ENCODE peak calls at places on chromosomes 13 and 19, in nine cellular contexts. L is AG10803, G is pancreas, A is brain microvascular endothelial cell, E is upper lobe of left lung, M is HL-60, X is fibroblast of lung, S is psoas muscle, Q is ascending aorta. D is an unnamed sample.

GRCh38 chr19:51361228-51361627 is 5.0 kb downstream of the ETFB start:
- DNase-seq in X (no peak), E (no peak), G (no peak), A (no peak), M (no peak), L (no peak), Q (no peak), S (peak), D (no peak)

GRCh38 chr13:21579754-21580316 is 24.1 kb downstream of the MICU2 start:
- DNase-seq in X (peak), L (no peak), M (no peak), S (no peak), E (no peak), Q (no peak), A (no peak), G (no peak), D (no peak)

GRCh38 chr13:95627590-95627989 is 16.9 kb downstream of the DZIP1 start:
- DNase-seq in E (no peak), M (no peak), L (peak), X (peak), A (no peak), Q (no peak), G (no peak), S (no peak), D (no peak)

GRCh38 chr13:44148159-44148929 is 225.3 kb upstream of the SERP2 start:
- DNase-seq in Q (no peak), A (no peak), X (no peak), G (no peak), L (no peak), S (no peak), M (no peak), E (no peak), D (no peak)

GRCh38 chr19:45995715-45996385 is 583 bp downstream of the CCDC61 start:
- DNase-seq in Q (no peak), X (peak), L (no peak), M (peak), S (no peak), E (no peak), A (peak), G (no peak), D (no peak)

GRCh38 chr19:1012334-1012733 is 8.6 kb downstream of the TMEM259 start:
- DNase-seq in A (no peak), L (no peak), X (no peak), S (peak), M (no peak), Q (no peak), G (peak), E (peak), D (no peak)

GRCh38 chr19:18514800-18515682 is 6.8 kb downstream of the ELL start:
- DNase-seq in E (no peak), X (no peak), L (peak), G (peak), S (no peak), Q (peak), M (peak), A (peak), D (no peak)

GRCh38 chr13:75357576-75358295 is 124.2 kb downstream of the TBC1D4 start:
- DNase-seq in S (no peak), E (no peak), X (peak), M (peak), Q (no peak), L (peak), A (peak), G (no peak), D (peak)

GRCh38 chr13:23905766-23906165 is 8.5 kb upstream of the C1QTNF9B start:
- DNase-seq in A (no peak), G (no peak), M (no peak), Q (no peak), S (no peak), L (no peak), E (no peak), X (peak), D (no peak)

GRCh38 chr13:98842858-98843481 is 90.5 kb upstream of the SLC15A1 start:
- DNase-seq in G (peak), Q (no peak), A (peak), S (peak), E (no peak), L (peak), M (peak), X (peak), D (peak)

GRCh38 chr19:4575267-4575793 is 15.8 kb upstream of the SEMA6B start:
- DNase-seq in X (peak), S (peak), G (no peak), A (peak), Q (peak), L (peak), M (no peak), E (no peak), D (peak)

GRCh38 chr13:40388617-40389016 is 277.8 kb downstream of the FOXO1 start:
- DNase-seq in E (peak), Q (peak), M (no peak), L (peak), G (no peak), A (peak), X (peak), S (no peak), D (peak)

GRCh38 chr19:17244618-17245534 is 843 bp downstream of the NR2F6 start:
- DNase-seq in E (peak), G (peak), Q (no peak), L (no peak), S (peak), M (no peak), X (no peak), A (no peak), D (no peak)

GRCh38 chr13:113110852-113111315 is 5.3 kb downstream of the F7 start:
- DNase-seq in Q (peak), G (no peak), A (no peak), E (no peak), M (no peak), X (no peak), L (no peak), S (peak), D (no peak)

GRCh38 chr13:39415403-39415802 is 187.6 kb downstream of the LHFPL6 start:
- DNase-seq in Q (peak), L (peak), E (no peak), S (peak), X (peak), A (no peak), M (no peak), G (peak), D (peak)

GRCh38 chr19:47109541-47110375 is 3.8 kb downstream of the ZC3H4 start:
- DNase-seq in M (peak), G (no peak), Q (no peak), S (no peak), X (peak), E (no peak), L (peak), A (peak), D (peak)

GRCh38 chr19:5145521-5146511 is 176.9 kb downstream of the KDM4B start:
- DNase-seq in L (no peak), S (peak), A (no peak), Q (no peak), G (peak), X (no peak), M (no peak), E (peak), D (no peak)

GRCh38 chr19:35459414-35460082 is 11.5 kb downstream of the FFAR2 start:
- DNase-seq in E (peak), G (peak), M (no peak), X (no peak), A (no peak), L (no peak), S (peak), Q (no peak), D (no peak)

GRCh38 chr13:23516706-23517105 is 53.5 kb upstream of the TNFRSF19 start:
- DNase-seq in L (no peak), E (no peak), Q (no peak), A (no peak), G (no peak), X (peak), S (no peak), M (no peak), D (no peak)

GRCh38 chr19:35143231-35143715 is at the start of gene FXYD7:
- DNase-seq in X (no peak), A (no peak), E (peak), S (no peak), M (no peak), G (peak), Q (no peak), L (no peak), D (no peak)

GRCh38 chr13:75076476-75076875 is 405.5 kb downstream of the TBC1D4 start:
- DNase-seq in S (no peak), X (peak), Q (no peak), M (no peak), G (no peak), A (no peak), E (no peak), L (no peak), D (no peak)

GRCh38 chr13:45011198-45011597 is 21.9 kb downstream of the GPALPP1 start:
- DNase-seq in A (no peak), X (no peak), M (no peak), L (no peak), E (no peak), S (no peak), Q (no peak), G (no peak), D (no peak)

GRCh38 chr13:40776681-40777165 is 5.7 kb upstream of the MRPS31 start:
- DNase-seq in X (peak), G (no peak), S (no peak), A (peak), E (no peak), L (peak), Q (no peak), M (peak), D (no peak)

GRCh38 chr19:48961051-48961649 is 4.0 kb upstream of the FTL start:
- DNase-seq in G (peak), M (no peak), Q (no peak), A (no peak), L (no peak), E (peak), X (no peak), S (no peak), D (no peak)

GRCh38 chr19:48959341-48960239 is 4.9 kb downstream of the BAX start:
- DNase-seq in L (no peak), S (no peak), A (no peak), E (no peak), Q (no peak), X (no peak), M (peak), G (no peak), D (no peak)

GRCh38 chr19:48955308-48955958 is 758 bp downstream of the BAX start:
- DNase-seq in E (peak), X (no peak), A (no peak), S (no peak), G (no peak), M (no peak), L (no peak), Q (no peak), D (no peak)

GRCh38 chr19:48954595-48955307 is at the start of gene BAX:
- DNase-seq in M (peak), L (peak), S (peak), A (peak), G (peak), Q (peak), E (peak), X (peak), D (peak)

GRCh38 chr19:48958006-48958405 is 3.3 kb downstream of the BAX start:
- DNase-seq in Q (no peak), L (no peak), A (no peak), E (no peak), S (no peak), M (no peak), X (no peak), G (no peak), D (no peak)
- TF ChIP-seq CTCF in Q (no peak), L (no peak), A (no peak), E (no peak), S (no peak), M (no peak), X (no peak), G (no peak), D (no peak)

GRCh38 chr19:54178581-54179261 is 5.8 kb upstream of the TMC4 start:
- DNase-seq in Q (no peak), M (no peak), L (no peak), S (no peak), A (no peak), X (no peak), E (no peak), G (no peak), D (no peak)
- H3K4me3 ChIP-seq in Q (no peak), M (no peak), L (no peak), S (no peak), A (no peak), X (no peak), E (no peak), G (no peak), D (no peak)

GRCh38 chr13:49214917-49215376 is 5.2 kb upstream of the MLNR start:
- DNase-seq in M (peak), E (no peak), Q (no peak), S (no peak), A (no peak), X (peak), L (no peak), G (no peak), D (no peak)
- TF ChIP-seq CTCF in M (peak), E (no peak), Q (peak), S (no peak), A (peak), X (no peak), L (no peak), G (no peak), D (no peak)

GRCh38 chr13:114151565-114152284 is 19.3 kb upstream of the RASA3 start:
- DNase-seq in Q (no peak), G (no peak), L (no peak), X (peak), M (peak), E (no peak), A (no peak), S (peak), D (no peak)

GRCh38 chr13:114152831-114153371 is 20.5 kb upstream of the RASA3 start:
- DNase-seq in L (peak), X (peak), A (no peak), M (peak), G (no peak), Q (peak), E (no peak), S (no peak), D (no peak)

GRCh38 chr13:114152285-114152645 is 19.8 kb upstream of the RASA3 start:
- DNase-seq in L (no peak), A (no peak), S (no peak), X (no peak), E (no peak), Q (no peak), G (no peak), M (no peak), D (no peak)

GRCh38 chr13:114149774-114150740 is 17.6 kb upstream of the RASA3 start:
- DNase-seq in L (no peak), S (no peak), E (no peak), G (no peak), A (no peak), M (no peak), X (no peak), Q (no peak), D (no peak)

DNA sequence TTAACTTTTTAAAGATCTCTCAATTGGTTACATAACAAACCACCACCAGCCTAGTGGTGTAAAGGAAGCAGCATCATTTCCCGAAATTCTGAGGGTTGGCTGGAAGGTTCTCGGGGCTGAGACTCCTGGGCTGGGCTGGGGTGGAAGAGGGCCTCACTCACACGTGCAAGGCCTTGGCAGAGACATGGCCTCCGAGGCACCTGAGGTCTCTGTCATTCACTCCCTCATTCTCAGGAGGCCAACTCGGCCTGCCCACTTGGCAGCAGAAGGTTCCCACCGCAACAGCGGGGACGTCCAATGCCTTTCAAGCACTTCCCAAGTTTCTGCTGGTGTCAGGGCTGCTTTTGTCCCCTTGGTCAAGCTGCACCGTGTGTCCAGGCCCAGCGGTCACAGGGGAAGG is 18.6 kb upstream of the RASA3 start:
- DNase-seq in G (no peak), S (no peak), X (no peak), M (peak), A (no peak), E (no peak), L (no peak), Q (no peak), D (no peak)
- H3K4me3 ChIP-seq in G (no peak), S (no peak), X (no peak), M (no peak), A (no peak), E (no peak), L (no peak), Q (no peak), D (no peak)

DNA sequence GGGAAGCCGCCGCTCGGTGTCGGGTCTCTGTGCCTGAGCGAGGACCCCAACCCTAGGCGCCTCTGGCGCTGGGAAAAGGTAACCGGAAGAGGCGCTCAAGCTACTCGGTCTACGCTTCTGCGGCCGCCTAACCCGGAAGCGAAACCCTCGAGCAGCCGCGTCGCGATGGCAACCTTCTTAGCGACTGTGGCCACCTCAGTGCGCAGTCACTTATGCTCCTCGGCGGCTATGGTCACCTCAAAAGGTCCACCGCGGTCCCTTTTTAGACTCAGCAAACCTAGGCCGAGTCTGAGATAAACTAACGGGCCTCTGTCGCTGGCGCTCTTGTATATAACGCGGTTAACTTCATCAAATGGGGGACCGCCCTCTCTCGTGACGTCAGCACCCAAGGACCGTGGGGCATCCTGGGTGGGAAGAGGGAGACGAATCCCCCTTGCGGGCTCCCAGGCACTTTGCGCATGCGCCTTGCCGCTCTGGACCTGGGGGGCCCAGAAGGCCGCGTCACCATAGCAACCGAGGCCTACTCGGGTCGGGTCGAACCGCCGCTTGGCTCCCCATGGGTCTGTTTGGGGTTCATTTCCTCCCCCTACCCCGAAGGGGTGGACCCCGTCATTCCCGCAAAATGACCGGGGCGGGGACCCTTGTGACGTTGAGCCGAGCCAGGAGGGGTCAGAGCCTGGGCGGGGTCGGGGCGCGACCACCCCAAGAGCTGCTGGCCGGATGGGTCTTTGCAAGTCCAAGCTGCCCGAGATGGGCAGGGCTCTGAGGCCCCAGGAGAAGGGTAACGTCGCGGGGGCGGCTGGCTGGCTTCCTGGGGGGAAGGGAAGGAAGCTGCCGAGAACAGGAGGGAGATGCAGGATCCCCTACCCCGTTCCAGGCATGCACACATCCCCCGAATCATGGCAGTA is at the start of gene GTF2F1:
- DNase-seq in Q (peak), E (peak), A (peak), S (peak), M (peak), X (peak), G (peak), L (peak), D (peak)
- TF ChIP-seq CTCF in Q (no peak), E (no peak), A (peak), S (no peak), M (no peak), X (peak), G (no peak), L (peak), D (no peak)

DNA sequence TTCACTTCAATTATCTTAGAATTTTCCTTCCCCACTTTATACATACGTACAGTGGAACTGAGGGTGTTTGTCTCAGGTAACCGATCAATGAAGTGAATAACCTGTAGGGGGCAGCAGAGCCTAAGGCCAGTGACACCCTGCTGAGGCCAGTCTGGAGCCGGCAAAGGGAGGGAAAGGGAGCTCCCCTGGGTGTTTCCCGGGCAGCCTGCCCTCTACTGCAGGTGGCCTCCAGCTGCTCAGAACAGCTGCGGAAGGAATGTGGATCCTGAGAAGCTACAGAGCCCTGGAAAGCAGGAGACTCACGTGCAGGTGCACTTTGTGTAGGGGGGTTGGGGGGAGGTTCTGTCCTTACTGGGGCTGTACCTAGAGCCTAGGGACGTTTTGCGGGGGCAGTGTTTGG is 832 bp upstream of the ZNF491 start:
- DNase-seq in G (peak), L (peak), E (peak), S (peak), M (no peak), X (peak), A (peak), Q (peak), D (peak)
- H3K4me3 ChIP-seq in G (peak), L (no peak), E (no peak), S (peak), M (no peak), X (no peak), A (no peak), Q (peak), D (no peak)

D was measured in HFF-Myc.